ENCODE peak calls at places on chromosome 1, in seven cellular contexts. One of them, this sample, is unnamed.

GRCh38 chr1:218468707-218469106 is 123.6 kb downstream of the TGFB2 start:
- DNase-seq in activated CD4-positive, alpha-beta T cell treated with anti-CD3 and anti-CD28 coated beads, Interleukin-2, amount 50 U/mL, for 1 hour: no peak
- DNase-seq in activated CD4-positive, alpha-beta memory T cell treated with anti-CD3 and anti-CD28 coated beads, Interleukin-2, amount 10 ng/mL, durations not matched to agents 7 days and 5 days: no peak
- DNase-seq in Kasumi-1: no peak
- DNase-seq in activated B cell treated with CpG ODN at 0.5 μM for 24 hours: no peak
- DNase-seq in NCI-H460: no peak
- DNase-seq in CD4-positive, alpha-beta memory T cell: no peak
- DNase-seq in this sample: no peak

GRCh38 chr1:248757784-248758195 is 2.2 kb upstream of the LYPD8 start:
- DNase-seq in NCI-H460: no peak
- DNase-seq in CD4-positive, alpha-beta memory T cell: no peak
- DNase-seq in activated CD4-positive, alpha-beta memory T cell treated with anti-CD3 and anti-CD28 coated beads, Interleukin-2, amount 10 ng/mL, durations not matched to agents 7 days and 5 days: no peak
- DNase-seq in activated B cell treated with CpG ODN at 0.5 μM for 24 hours: no peak
- DNase-seq in Kasumi-1: no peak
- DNase-seq in activated CD4-positive, alpha-beta T cell treated with anti-CD3 and anti-CD28 coated beads, Interleukin-2, amount 50 U/mL, for 1 hour: no peak
- DNase-seq in this sample: no peak

GRCh38 chr1:65412256-65412983 is 8.0 kb upstream of the LEPR start:
- DNase-seq in activated B cell treated with CpG ODN at 0.5 μM for 24 hours: no peak
- DNase-seq in activated CD4-positive, alpha-beta T cell treated with anti-CD3 and anti-CD28 coated beads, Interleukin-2, amount 50 U/mL, for 1 hour: no peak
- DNase-seq in CD4-positive, alpha-beta memory T cell: no peak
- DNase-seq in NCI-H460: no peak
- DNase-seq in activated CD4-positive, alpha-beta memory T cell treated with anti-CD3 and anti-CD28 coated beads, Interleukin-2, amount 10 ng/mL, durations not matched to agents 7 days and 5 days: no peak
- DNase-seq in Kasumi-1: no peak
- DNase-seq in this sample: no peak

GRCh38 chr1:9241891-9242290 is 7.3 kb downstream of the H6PD start:
- DNase-seq in CD4-positive, alpha-beta memory T cell: no peak
- DNase-seq in Kasumi-1: no peak
- DNase-seq in activated CD4-positive, alpha-beta T cell treated with anti-CD3 and anti-CD28 coated beads, Interleukin-2, amount 50 U/mL, for 1 hour: no peak
- DNase-seq in NCI-H460: no peak
- DNase-seq in activated B cell treated with CpG ODN at 0.5 μM for 24 hours: no peak
- DNase-seq in activated CD4-positive, alpha-beta memory T cell treated with anti-CD3 and anti-CD28 coated beads, Interleukin-2, amount 10 ng/mL, durations not matched to agents 7 days and 5 days: no peak
- DNase-seq in this sample: no peak

GRCh38 chr1:56235909-56236510 is 343.4 kb downstream of the PLPP3 start:
- DNase-seq in activated CD4-positive, alpha-beta T cell treated with anti-CD3 and anti-CD28 coated beads, Interleukin-2, amount 50 U/mL, for 1 hour: no peak
- DNase-seq in NCI-H460: no peak
- DNase-seq in activated CD4-positive, alpha-beta memory T cell treated with anti-CD3 and anti-CD28 coated beads, Interleukin-2, amount 10 ng/mL, durations not matched to agents 7 days and 5 days: no peak
- DNase-seq in Kasumi-1: no peak
- DNase-seq in activated B cell treated with CpG ODN at 0.5 μM for 24 hours: no peak
- DNase-seq in CD4-positive, alpha-beta memory T cell: no peak
- DNase-seq in this sample: no peak

GRCh38 chr1:21117159-21117953 is 59.3 kb downstream of the EIF4G3 start:
- DNase-seq in NCI-H460: no peak
- DNase-seq in CD4-positive, alpha-beta memory T cell: no peak
- DNase-seq in activated B cell treated with CpG ODN at 0.5 μM for 24 hours: no peak
- DNase-seq in Kasumi-1: peak
- DNase-seq in activated CD4-positive, alpha-beta memory T cell treated with anti-CD3 and anti-CD28 coated beads, Interleukin-2, amount 10 ng/mL, durations not matched to agents 7 days and 5 days: no peak
- DNase-seq in activated CD4-positive, alpha-beta T cell treated with anti-CD3 and anti-CD28 coated beads, Interleukin-2, amount 50 U/mL, for 1 hour: no peak
- DNase-seq in this sample: no peak

GRCh38 chr1:114695430-114696093 is at the start of gene AMPD1:
- DNase-seq in activated B cell treated with CpG ODN at 0.5 μM for 24 hours: no peak
- DNase-seq in NCI-H460: no peak
- DNase-seq in CD4-positive, alpha-beta memory T cell: no peak
- DNase-seq in activated CD4-positive, alpha-beta T cell treated with anti-CD3 and anti-CD28 coated beads, Interleukin-2, amount 50 U/mL, for 1 hour: no peak
- DNase-seq in Kasumi-1: no peak
- DNase-seq in activated CD4-positive, alpha-beta memory T cell treated with anti-CD3 and anti-CD28 coated beads, Interleukin-2, amount 10 ng/mL, durations not matched to agents 7 days and 5 days: no peak
- DNase-seq in this sample: no peak

GRCh38 chr1:232009741-232010140 is 383.2 kb downstream of the DISC1 start:
- DNase-seq in CD4-positive, alpha-beta memory T cell: no peak
- DNase-seq in Kasumi-1: no peak
- DNase-seq in NCI-H460: no peak
- DNase-seq in activated B cell treated with CpG ODN at 0.5 μM for 24 hours: no peak
- DNase-seq in activated CD4-positive, alpha-beta T cell treated with anti-CD3 and anti-CD28 coated beads, Interleukin-2, amount 50 U/mL, for 1 hour: no peak
- DNase-seq in activated CD4-positive, alpha-beta memory T cell treated with anti-CD3 and anti-CD28 coated beads, Interleukin-2, amount 10 ng/mL, durations not matched to agents 7 days and 5 days: no peak
- DNase-seq in this sample: no peak

GRCh38 chr1:175564723-175565122 is 178.7 kb downstream of the TNR start:
- DNase-seq in activated B cell treated with CpG ODN at 0.5 μM for 24 hours: no peak
- DNase-seq in CD4-positive, alpha-beta memory T cell: no peak
- DNase-seq in Kasumi-1: no peak
- DNase-seq in NCI-H460: no peak
- DNase-seq in activated CD4-positive, alpha-beta memory T cell treated with anti-CD3 and anti-CD28 coated beads, Interleukin-2, amount 10 ng/mL, durations not matched to agents 7 days and 5 days: no peak
- DNase-seq in activated CD4-positive, alpha-beta T cell treated with anti-CD3 and anti-CD28 coated beads, Interleukin-2, amount 50 U/mL, for 1 hour: no peak
- DNase-seq in this sample: no peak

GRCh38 chr1:9705337-9706098 is 54.0 kb downstream of the PIK3CD start:
- DNase-seq in NCI-H460: no peak
- DNase-seq in Kasumi-1: no peak
- DNase-seq in CD4-positive, alpha-beta memory T cell: no peak
- DNase-seq in activated B cell treated with CpG ODN at 0.5 μM for 24 hours: no peak
- DNase-seq in activated CD4-positive, alpha-beta memory T cell treated with anti-CD3 and anti-CD28 coated beads, Interleukin-2, amount 10 ng/mL, durations not matched to agents 7 days and 5 days: no peak
- DNase-seq in activated CD4-positive, alpha-beta T cell treated with anti-CD3 and anti-CD28 coated beads, Interleukin-2, amount 50 U/mL, for 1 hour: no peak
- DNase-seq in this sample: no peak

GRCh38 chr1:40014812-40015594 is 25.5 kb upstream of the CAP1 start:
- DNase-seq in Kasumi-1: no peak
- DNase-seq in activated B cell treated with CpG ODN at 0.5 μM for 24 hours: no peak
- DNase-seq in activated CD4-positive, alpha-beta memory T cell treated with anti-CD3 and anti-CD28 coated beads, Interleukin-2, amount 10 ng/mL, durations not matched to agents 7 days and 5 days: no peak
- DNase-seq in CD4-positive, alpha-beta memory T cell: no peak
- DNase-seq in activated CD4-positive, alpha-beta T cell treated with anti-CD3 and anti-CD28 coated beads, Interleukin-2, amount 50 U/mL, for 1 hour: no peak
- DNase-seq in NCI-H460: no peak
- DNase-seq in this sample: no peak